ENCODE peak calls at places on chromosome 2, in six cellular contexts. One of them, this sample, is unnamed.

GRCh38 chr2:63737085-63737701 is 104.5 kb upstream of the UGP2 start:
- DNase-seq in SK-MEL-5: no peak
- DNase-seq in GM18507: no peak
- DNase-seq in RKO: no peak
- DNase-seq in activated CD8-positive, alpha-beta memory T cell treated with anti-CD3 and anti-CD28 coated beads for 48 hours: no peak
- DNase-seq in T1000: no peak
- DNase-seq in this sample: no peak

GRCh38 chr2:234437642-234438321 is 59.1 kb downstream of the ARL4C start:
- DNase-seq in RKO: no peak
- DNase-seq in T1000: no peak
- DNase-seq in activated CD8-positive, alpha-beta memory T cell treated with anti-CD3 and anti-CD28 coated beads for 48 hours: no peak
- DNase-seq in SK-MEL-5: no peak
- DNase-seq in GM18507: no peak
- DNase-seq in this sample: no peak

GRCh38 chr2:1977655-1978054 is 233.3 kb upstream of the PXDN start:
- DNase-seq in RKO: no peak
- DNase-seq in activated CD8-positive, alpha-beta memory T cell treated with anti-CD3 and anti-CD28 coated beads for 48 hours: no peak
- DNase-seq in GM18507: no peak
- DNase-seq in SK-MEL-5: no peak
- DNase-seq in T1000: no peak
- DNase-seq in this sample: no peak

GRCh38 chr2:138777996-138778395 is 2.2 kb downstream of the NXPH2 start:
- DNase-seq in GM18507: no peak
- DNase-seq in T1000: no peak
- DNase-seq in SK-MEL-5: peak; percentile 8
- DNase-seq in RKO: no peak
- DNase-seq in activated CD8-positive, alpha-beta memory T cell treated with anti-CD3 and anti-CD28 coated beads for 48 hours: no peak
- DNase-seq in this sample: no peak

GRCh38 chr2:143705108-143705686 is 576.0 kb downstream of the ARHGAP15 start:
- DNase-seq in SK-MEL-5: no peak
- DNase-seq in activated CD8-positive, alpha-beta memory T cell treated with anti-CD3 and anti-CD28 coated beads for 48 hours: no peak
- DNase-seq in RKO: no peak
- DNase-seq in T1000: no peak
- DNase-seq in GM18507: no peak
- DNase-seq in this sample: no peak

GRCh38 chr2:223084873-223085272 is 32.9 kb downstream of the KCNE4 start:
- DNase-seq in RKO: no peak
- DNase-seq in T1000: no peak
- DNase-seq in activated CD8-positive, alpha-beta memory T cell treated with anti-CD3 and anti-CD28 coated beads for 48 hours: no peak
- DNase-seq in SK-MEL-5: no peak
- DNase-seq in GM18507: no peak
- DNase-seq in this sample: no peak

GRCh38 chr2:180573951-180574350 is 406.5 kb upstream of the UBE2E3 start:
- DNase-seq in SK-MEL-5: no peak
- DNase-seq in activated CD8-positive, alpha-beta memory T cell treated with anti-CD3 and anti-CD28 coated beads for 48 hours: no peak
- DNase-seq in RKO: no peak
- DNase-seq in T1000: no peak
- DNase-seq in GM18507: no peak
- DNase-seq in this sample: no peak

GRCh38 chr2:239735131-239735828 is 289.9 kb downstream of the NDUFA10 start:
- DNase-seq in GM18507: no peak
- DNase-seq in RKO: no peak
- DNase-seq in activated CD8-positive, alpha-beta memory T cell treated with anti-CD3 and anti-CD28 coated beads for 48 hours: no peak
- DNase-seq in SK-MEL-5: no peak
- DNase-seq in T1000: no peak
- DNase-seq in this sample: peak; percentile 86

GRCh38 chr2:215870088-215870490 is 143.3 kb downstream of the MREG start:
- DNase-seq in RKO: no peak
- DNase-seq in SK-MEL-5: no peak
- DNase-seq in T1000: no peak
- DNase-seq in GM18507: no peak
- DNase-seq in activated CD8-positive, alpha-beta memory T cell treated with anti-CD3 and anti-CD28 coated beads for 48 hours: no peak
- DNase-seq in this sample: no peak